ENCODE peak calls at places on chromosome 13, in seven cellular contexts. Q is NCI-H460; H is M059J; Z is stimulated activated CD4-positive, alpha-beta T cell treated with anti-CD3 and anti-CD28 coated beads, Interleukin-4, amount 100 ng/mL, for 48 hours; N is small intestine; T is heart right ventricle; E is nucleus accumbens. D is an unnamed sample.

GRCh38 chr13:24214528-24214927 is 54.0 kb downstream of the SPATA13 start:
- DNase-seq in H (no peak), N (no peak), Q (no peak), Z (no peak), E (no peak), T (no peak), D (no peak)

GRCh38 chr13:102277286-102277685 is 124.6 kb downstream of the FGF14 start:
- DNase-seq in N (no peak), H (no peak), Q (no peak), E (no peak), Z (no peak), T (peak; percentile 29), D (no peak)

GRCh38 chr13:21749410-21749809 is 78.5 kb downstream of the FGF9 start:
- DNase-seq in Z (no peak), H (peak; percentile 39), N (no peak), Q (no peak), T (no peak), E (no peak), D (no peak)

GRCh38 chr13:33087790-33088189 is 71.6 kb downstream of the KL start:
- DNase-seq in Q (no peak), Z (no peak), N (peak; percentile 69), E (no peak), H (peak; percentile 29), T (no peak), D (no peak)

GRCh38 chr13:107450426-107450825 is 764.9 kb downstream of the LIG4 start:
- DNase-seq in Z (no peak), Q (peak; percentile 44), E (no peak), N (no peak), T (no peak), H (no peak), D (no peak)

GRCh38 chr13:32790731-32791130 is 204.5 kb downstream of the PDS5B start:
- DNase-seq in H (peak; percentile 12), Z (no peak), E (no peak), T (no peak), N (no peak), Q (no peak), D (no peak)

GRCh38 chr13:100040196-100040595 is 48.7 kb upstream of the PCCA start:
- DNase-seq in T (no peak), H (no peak), E (no peak), Q (peak; percentile 1), N (no peak), Z (no peak), D (no peak)

GRCh38 chr13:80338781-80339577 is 1.9 kb downstream of the SPRY2 start:
- DNase-seq in Z (no peak), N (peak; percentile 55), T (peak; percentile 78), Q (no peak), E (no peak), H (peak; percentile 58), D (peak; percentile 62)

GRCh38 chr13:110250258-110250891 is 56.6 kb downstream of the COL4A1 start:
- DNase-seq in Z (no peak), Q (no peak), N (no peak), T (peak; percentile 59), E (no peak), H (peak; percentile 72), D (no peak)

GRCh38 chr13:109951491-109951890 is 165.1 kb upstream of the IRS2 start:
- DNase-seq in H (no peak), Q (no peak), E (no peak), N (no peak), T (no peak), Z (no peak), D (no peak)

GRCh38 chr13:32211788-32212187 is 103.4 kb downstream of the ZAR1L start:
- DNase-seq in Q (no peak), E (no peak), N (no peak), Z (no peak), H (peak; percentile 81), T (no peak), D (no peak)

GRCh38 chr13:65292488-65292901 is 1937.6 kb downstream of the PCDH9 start:
- DNase-seq in T (no peak), N (no peak), Z (no peak), H (peak; percentile 0), E (no peak), Q (no peak), D (no peak)

GRCh38 chr13:94886191-94886590 is 173.8 kb upstream of the SOX21 start:
- DNase-seq in Q (no peak), N (no peak), H (peak; percentile 5), T (no peak), Z (no peak), E (no peak), D (no peak)

GRCh38 chr13:46392967-46393366 is 5.9 kb upstream of the RUBCNL start:
- DNase-seq in H (peak; percentile 19), Z (no peak), Q (no peak), N (no peak), T (no peak), E (no peak), D (no peak)

GRCh38 chr13:75217949-75218348 is 264.0 kb downstream of the TBC1D4 start:
- DNase-seq in Z (no peak), E (no peak), N (no peak), T (no peak), H (peak; percentile 64), Q (no peak), D (no peak)

GRCh38 chr13:57044910-57045309 is 95.8 kb upstream of the PRR20A start:
- DNase-seq in Z (no peak), N (no peak), Q (no peak), H (no peak), E (no peak), T (no peak), D (no peak)

GRCh38 chr13:112962396-112962795 is 6.6 kb upstream of the MCF2L start:
- DNase-seq in H (no peak), Q (no peak), T (no peak), E (no peak), N (no peak), Z (no peak), D (no peak)

GRCh38 chr13:57824121-57824520 is 192.6 kb downstream of the PCDH17 start:
- DNase-seq in T (no peak), E (no peak), Z (no peak), N (no peak), Q (no peak), H (no peak), D (no peak)

GRCh38 chr13:23652909-23653726 is 82.9 kb downstream of the TNFRSF19 start:
- DNase-seq in N (no peak), E (no peak), T (no peak), H (no peak), Z (no peak), Q (no peak), D (no peak)

GRCh38 chr13:49977992-49978391 is 18.9 kb upstream of the TRIM13 start:
- DNase-seq in Z (no peak), T (no peak), N (no peak), H (no peak), Q (no peak), E (no peak), D (no peak)

GRCh38 chr13:112943309-112944125 is 25.5 kb upstream of the MCF2L start:
- DNase-seq in T (peak; percentile 24), E (no peak), Z (peak; percentile 12), Q (no peak), N (peak; percentile 35), H (peak; percentile 20), D (peak; percentile 67)

GRCh38 chr13:95924389-95924994 is 128.7 kb downstream of the UGGT2 start:
- DNase-seq in E (no peak), Z (no peak), H (peak; percentile 77), Q (no peak), T (no peak), N (no peak), D (no peak)

GRCh38 chr13:34217343-34218094 is 399.6 kb downstream of the RFC3 start:
- DNase-seq in T (no peak), E (no peak), Q (no peak), H (no peak), N (no peak), Z (no peak), D (no peak)